ENCODE peak calls at places on chromosome 3, in six cellular contexts. P, D, K, H, V and J are unnamed samples.

GRCh38 chr3:64319391-64319790 is 94.1 kb upstream of the PRICKLE2 start:
- DNase-seq in D (no peak), K (no peak), H (no peak), P (no peak), V (no peak), J (no peak)

GRCh38 chr3:66693461-66693912 is 192.7 kb upstream of the LRIG1 start:
- DNase-seq in P (peak; percentile 49), D (peak; percentile 34), H (no peak), V (no peak), K (no peak), J (no peak)

GRCh38 chr3:33355611-33356010 is 78.4 kb downstream of the FBXL2 start:
- DNase-seq in V (no peak), D (no peak), K (no peak), P (no peak), H (no peak), J (no peak)

GRCh38 chr3:66480666-66481065 is 20.2 kb downstream of the LRIG1 start:
- DNase-seq in P (no peak), H (no peak), K (peak; percentile 40), V (no peak), D (no peak), J (no peak)

GRCh38 chr3:177602601-177603136 is 405.4 kb upstream of the TBL1XR1 start:
- DNase-seq in K (no peak), V (no peak), D (no peak), H (no peak), P (no peak), J (no peak)

GRCh38 chr3:62601238-62601856 is 228.0 kb upstream of the FEZF2 start:
- DNase-seq in H (no peak), D (no peak), V (peak; percentile 91), K (no peak), P (no peak), J (no peak)

GRCh38 chr3:50405249-50405648 is 45.9 kb upstream of the TMEM115 start:
- DNase-seq in K (no peak), H (no peak), V (no peak), D (no peak), P (no peak), J (no peak)

GRCh38 chr3:152943645-152944044 is 108.7 kb downstream of the P2RY1 start:
- DNase-seq in H (peak; percentile 33), P (no peak), K (no peak), D (no peak), V (no peak), J (no peak)

GRCh38 chr3:178169421-178169820 is 366.8 kb upstream of the KCNMB2 start:
- DNase-seq in P (no peak), H (no peak), K (no peak), D (no peak), V (no peak), J (no peak)

GRCh38 chr3:127078626-127079025 is 95.7 kb downstream of the PLXNA1 start:
- DNase-seq in V (no peak), H (no peak), P (no peak), K (no peak), D (no peak), J (no peak)

GRCh38 chr3:180770639-180771038 is 91.3 kb upstream of the CCDC39 start:
- DNase-seq in H (no peak), P (no peak), K (no peak), V (no peak), D (no peak), J (no peak)

GRCh38 chr3:30370681-30371271 is 235.6 kb upstream of the TGFBR2 start:
- DNase-seq in K (no peak), D (no peak), H (no peak), P (no peak), V (peak; percentile 29), J (no peak)

GRCh38 chr3:25534007-25534406 is 105.9 kb downstream of the RARB start:
- DNase-seq in D (no peak), V (no peak), H (no peak), K (no peak), P (no peak), J (no peak)

GRCh38 chr3:9552252-9552999 is 1.2 kb downstream of the LHFPL4 start:
- DNase-seq in V (peak; percentile 27), H (no peak), P (peak; percentile 30), D (peak; percentile 20), K (no peak), J (no peak)

GRCh38 chr3:150609988-150610387 is 6.9 kb downstream of the SELENOT start:
- DNase-seq in V (no peak), H (no peak), P (no peak), D (no peak), K (no peak), J (no peak)

GRCh38 chr3:148882288-148882687 is 17.2 kb downstream of the CPA3 start:
- DNase-seq in K (no peak), V (no peak), D (no peak), P (no peak), H (no peak), J (no peak)

GRCh38 chr3:184168363-184169120 is 6.1 kb upstream of the AP2M1 start:
- DNase-seq in D (no peak), K (no peak), H (no peak), V (no peak), P (peak; percentile 32), J (no peak)

GRCh38 chr3:24034464-24034863 is 89.4 kb downstream of the NR1D2 start:
- DNase-seq in V (no peak), K (no peak), D (no peak), P (no peak), H (no peak), J (no peak)

GRCh38 chr3:133941390-133941789 is 45.7 kb upstream of the RAB6B start:
- DNase-seq in K (no peak), H (no peak), P (no peak), D (no peak), V (no peak), J (no peak)

GRCh38 chr3:138457863-138458735 is 23.7 kb downstream of the ESYT3 start:
- DNase-seq in K (no peak), H (no peak), D (no peak), P (peak; percentile 44), V (no peak), J (no peak)

GRCh38 chr3:142875583-142876207 is 13.2 kb downstream of the PCOLCE2 start:
- DNase-seq in K (no peak), P (no peak), H (no peak), D (no peak), V (no peak), J (no peak)

GRCh38 chr3:55329849-55330248 is 157.3 kb downstream of the WNT5A start:
- DNase-seq in K (no peak), V (peak; percentile 53), D (no peak), P (no peak), H (no peak), J (no peak)

GRCh38 chr3:48247401-48247807 is 6.5 kb downstream of the ZNF589 start:
- DNase-seq in K (no peak), P (no peak), D (no peak), H (no peak), V (peak; percentile 20), J (no peak)

GRCh38 chr3:13461169-13462124 is 18.7 kb upstream of the HDAC11 start:
- DNase-seq in V (no peak), P (peak; percentile 57), H (peak; percentile 66), K (no peak), D (peak; percentile 55), J (peak; percentile 42)

GRCh38 chr3:48435774-48436476 is 4.0 kb downstream of the CCDC51 start:
- DNase-seq in H (peak; percentile 78), D (peak; percentile 83), P (peak; percentile 88), V (peak; percentile 66), K (peak; percentile 63), J (peak; percentile 61)

GRCh38 chr3:158528306-158528705 is 42.7 kb upstream of the MLF1 start:
- DNase-seq in P (no peak), V (no peak), K (no peak), D (no peak), H (no peak), J (no peak)

GRCh38 chr3:2099779-2100191 is 1.1 kb downstream of the CNTN4 start:
- DNase-seq in K (no peak), D (no peak), P (no peak), V (no peak), H (no peak), J (no peak)

GRCh38 chr3:37723585-37723984 is 138.1 kb upstream of the CTDSPL start:
- DNase-seq in V (no peak), H (no peak), K (no peak), P (no peak), D (no peak), J (no peak)

GRCh38 chr3:69675773-69676660 is 63.2 kb upstream of the MITF start:
- DNase-seq in D (no peak), P (no peak), V (no peak), H (no peak), K (no peak), J (no peak)

GRCh38 chr3:3107858-3108257 is 2.3 kb downstream of the IL5RA start:
- DNase-seq in K (no peak), D (no peak), P (no peak), V (no peak), H (no peak), J (no peak)

GRCh38 chr3:138434276-138434874 is at the start of gene ESYT3:
- DNase-seq in H (no peak), V (no peak), D (peak; percentile 73), K (no peak), P (peak; percentile 69), J (no peak)

GRCh38 chr3:195079636-195080035 is 191.3 kb downstream of the XXYLT1 start:
- DNase-seq in D (no peak), V (no peak), H (no peak), K (no peak), P (no peak), J (no peak)
- TF ChIP-seq CTCF in D (no peak), V (no peak), H (no peak), K (no peak), P (no peak), J (no peak)

GRCh38 chr3:186052096-186052495 is 56.8 kb downstream of the ETV5 start:
- DNase-seq in P (no peak), K (no peak), D (no peak), V (no peak), H (no peak), J (no peak)
- H3K4me3 ChIP-seq in P (no peak overlapping the region), K (no peak overlapping the region), D (no peak overlapping the region), V (no peak overlapping the region), H (no peak overlapping the region), J (no peak overlapping the region)

GRCh38 chr3:141422961-141423582 is 54.8 kb downstream of the ZBTB38 start:
- DNase-seq in P (no peak), H (no peak), K (no peak), V (no peak), D (no peak), J (no peak)
- TF ChIP-seq CTCF in P (no peak), H (no peak), K (no peak), V (no peak), D (no peak), J (no peak)

GRCh38 chr3:182117131-182117530 is 405.4 kb downstream of the SOX2 start:
- DNase-seq in P (no peak), K (no peak), H (no peak), D (no peak), V (no peak), J (no peak)

GRCh38 chr3:182115328-182116045 is 403.8 kb downstream of the SOX2 start:
- DNase-seq in H (no peak), V (no peak), K (no peak), D (no peak), P (no peak), J (no peak)

GRCh38 chr3:182118081-182118480 is 406.4 kb downstream of the SOX2 start:
- DNase-seq in H (no peak), K (no peak), P (no peak), V (no peak), D (no peak), J (no peak)

GRCh38 chr3:182116386-182116785 is 404.7 kb downstream of the SOX2 start:
- DNase-seq in V (no peak), D (no peak), H (no peak), P (no peak), K (no peak), J (no peak)

GRCh38 chr3:182117583-182117982 is 405.9 kb downstream of the SOX2 start:
- DNase-seq in D (no peak), V (no peak), H (no peak), P (no peak), K (no peak), J (no peak)
- H3K4me3 ChIP-seq in D (no peak overlapping the region), V (no peak overlapping the region), H (no peak overlapping the region), P (no peak overlapping the region), K (no peak overlapping the region), J (no peak overlapping the region)